ENCODE peak calls at places on chromosomes 5 and 9, in ten cellular contexts. I is fibroblast of pulmonary artery; N is GOT3; Q is amygdala; S is CD8-positive, alpha-beta memory T cell; U is pons; Z is stimulated activated CD4-positive, alpha-beta T cell treated with anti-CD3 and anti-CD28 coated beads, Interleukin-15, amount 100 ng/mL, for 1 hour; X is amniotic stem cell; A is dorsolateral prefrontal cortex; P is upper lobe of right lung. J is an unnamed sample.

GRCh38 chr5:6633469-6634326 is 458 bp downstream of the SRD5A1 start:
- DNase-seq in I (no peak), N (no peak), Q (peak), S (no peak), U (no peak), Z (no peak), X (peak), A (no peak), P (no peak), J (peak)

GRCh38 chr5:151772029-151772867 is 494 bp downstream of the G3BP1 start:
- DNase-seq in I (peak), N (no peak), Q (no peak), S (peak), U (peak), Z (peak), X (no peak), A (no peak), P (peak), J (peak)

GRCh38 chr9:20319641-20320337 is 302.5 kb downstream of the MLLT3 start:
- DNase-seq in I (peak), N (no peak), Q (no peak), S (no peak), U (no peak), Z (no peak), X (no peak), A (no peak), P (no peak), J (no peak)

GRCh38 chr5:143033535-143034260 is 263.5 kb downstream of the ARHGAP26 start:
- DNase-seq in I (peak), N (no peak), Q (no peak), S (no peak), U (no peak), Z (no peak), X (peak), A (no peak), P (no peak), J (peak)

GRCh38 chr5:143134269-143134668 is 269.2 kb downstream of the NR3C1 start:
- DNase-seq in I (no peak), N (no peak), Q (no peak), S (no peak), U (no peak), Z (no peak), X (no peak), A (no peak), P (no peak), J (no peak)

GRCh38 chr9:33731142-33731541 is 64.2 kb upstream of the PRSS3 start:
- DNase-seq in I (no peak), N (no peak), Q (no peak), S (no peak), U (no peak), Z (no peak), X (no peak), A (no peak), P (no peak), J (no peak)

GRCh38 chr9:71820516-71820915 is 52.2 kb upstream of the CEMIP2 start:
- DNase-seq in I (peak), N (no peak), Q (no peak), S (no peak), U (no peak), Z (no peak), X (no peak), A (no peak), P (no peak), J (peak)

GRCh38 chr9:84652496-84653081 is 16.9 kb upstream of the NTRK2 start:
- DNase-seq in I (no peak), N (no peak), Q (no peak), S (no peak), U (peak), Z (no peak), X (no peak), A (no peak), P (no peak), J (no peak)

GRCh38 chr5:51060953-51061352 is 322.3 kb upstream of the ISL1 start:
- DNase-seq in I (no peak), N (no peak), Q (no peak), S (no peak), U (no peak), Z (no peak), X (no peak), A (no peak), P (no peak), J (no peak)

GRCh38 chr5:144698454-144698853 is 527.8 kb downstream of the KCTD16 start:
- DNase-seq in I (no peak), N (no peak), Q (no peak), S (no peak), U (no peak), Z (no peak), X (no peak), A (no peak), P (no peak), J (no peak)

GRCh38 chr5:96431376-96432244 is 1.4 kb downstream of the PCSK1 start:
- DNase-seq in I (peak), N (peak), Q (no peak), S (no peak), U (no peak), Z (no peak), X (no peak), A (peak), P (no peak), J (peak)

GRCh38 chr5:111853748-111854147 is 96.8 kb upstream of the NREP start:
- DNase-seq in I (peak), N (no peak), Q (no peak), S (no peak), U (no peak), Z (no peak), X (no peak), A (no peak), P (no peak), J (no peak)

GRCh38 chr5:180648658-180649296 is 623 bp downstream of the FLT4 start:
- DNase-seq in I (no peak), N (no peak), Q (no peak), S (peak), U (no peak), Z (no peak), X (no peak), A (peak), P (peak), J (no peak)

GRCh38 chr9:105930007-105930627 is 235.8 kb downstream of the TMEM38B start:
- DNase-seq in I (no peak), N (no peak), Q (no peak), S (no peak), U (peak), Z (no peak), X (no peak), A (no peak), P (no peak), J (no peak)

GRCh38 chr5:103041071-103041676 is 78.8 kb downstream of the GIN1 start:
- DNase-seq in I (peak), N (no peak), Q (no peak), S (no peak), U (peak), Z (no peak), X (no peak), A (no peak), P (no peak), J (peak)

GRCh38 chr5:77957-78804 is 13.8 kb upstream of the PLEKHG4B start:
- DNase-seq in I (peak), N (no peak), Q (no peak), S (no peak), U (no peak), Z (no peak), X (no peak), A (no peak), P (no peak), J (peak)

GRCh38 chr9:131660466-131661405 is 79.1 kb downstream of the RAPGEF1 start:
- DNase-seq in I (no peak), N (no peak), Q (no peak), S (no peak), U (peak), Z (no peak), X (no peak), A (no peak), P (no peak), J (no peak)

GRCh38 chr9:93110400-93110855 is 14.4 kb downstream of the CARD19 start:
- DNase-seq in I (no peak), N (no peak), Q (no peak), S (no peak), U (no peak), Z (no peak), X (no peak), A (peak), P (peak), J (no peak)

GRCh38 chr9:93297659-93298497 is 113.9 kb downstream of the WNK2 start:
- DNase-seq in I (no peak), N (no peak), Q (no peak), S (no peak), U (no peak), Z (no peak), X (no peak), A (peak), P (peak), J (peak)

J was measured in GM03348.